ENCODE peak calls at places on chromosomes 13 and 19, in five cellular contexts. L, T, C, P and X are unnamed samples.
A peak's percentile ranks its signal among the peaks of the same experiment; 100 is the strongest.

GRCh38 chr13:29861694-29862110 is 11.3 kb upstream of the UBL3 start:
- DNase-seq in L (no peak), T (peak; percentile 99), C (no peak), P (no peak), X (peak; percentile 92)

GRCh38 chr19:53558404-53558803 is 20.5 kb downstream of the ZNF331 start:
- DNase-seq in L (no peak), T (no peak), C (no peak), P (no peak), X (no peak)

GRCh38 chr13:59211636-59212035 is 952.1 kb downstream of the DIAPH3 start:
- DNase-seq in L (no peak), T (no peak), C (no peak), P (no peak), X (no peak)

GRCh38 chr13:41842029-41842428 is 118.9 kb downstream of the VWA8 start:
- DNase-seq in L (no peak), T (peak; percentile 21), C (no peak), P (no peak), X (no peak)

GRCh38 chr19:48881741-48882657 is 9.8 kb downstream of the PPP1R15A start:
- DNase-seq in L (no peak), T (no peak), C (no peak), P (no peak), X (no peak)

GRCh38 chr19:45059258-45059965 is 16.9 kb downstream of the ZNF296 start:
- DNase-seq in L (peak; percentile 90), T (peak; percentile 67), C (peak; percentile 51), P (peak; percentile 41), X (peak; percentile 62)

GRCh38 chr19:48963371-48964204 is 1.5 kb upstream of the FTL start:
- DNase-seq in L (peak; percentile 55), T (peak; percentile 68), C (peak; percentile 68), P (no peak), X (no peak)

GRCh38 chr19:1522061-1522460 is 1.8 kb upstream of the PLK5 start:
- DNase-seq in L (no peak), T (no peak), C (no peak), P (no peak), X (no peak)

GRCh38 chr19:30227661-30228112 is 144.5 kb upstream of the ZNF536 start:
- DNase-seq in L (peak; percentile 53), T (peak; percentile 82), C (no peak), P (no peak), X (no peak)

GRCh38 chr19:4298772-4299550 is 3.2 kb downstream of the TMIGD2 start:
- DNase-seq in L (no peak), T (no peak), C (no peak), P (no peak), X (no peak)

GRCh38 chr13:21917046-21918010 is 246.5 kb downstream of the FGF9 start:
- DNase-seq in L (no peak), T (no peak), C (no peak), P (no peak), X (no peak)

GRCh38 chr19:310141-310651 is 19.0 kb upstream of the PLPP2 start:
- DNase-seq in L (no peak), T (no peak), C (no peak), P (no peak), X (no peak)

GRCh38 chr13:61417171-61417570 is 1.5 kb upstream of the PCDH20 start:
- DNase-seq in L (no peak), T (no peak), C (no peak), P (peak; percentile 12), X (no peak)

GRCh38 chr13:31441804-31442487 is 242.2 kb downstream of the B3GLCT start:
- DNase-seq in L (no peak), T (no peak), C (no peak), P (no peak), X (no peak)

GRCh38 chr13:76965759-76966421 is 17.6 kb downstream of the ACOD1 start:
- DNase-seq in L (no peak), T (peak; percentile 62), C (peak; percentile 39), P (peak; percentile 6), X (no peak)

GRCh38 chr13:57212989-57213388 is 46.0 kb downstream of the PRR20E start:
- DNase-seq in L (no peak), T (no peak), C (no peak), P (no peak), X (no peak)

GRCh38 chr19:3658004-3658822 is 31.6 kb upstream of the CACTIN start:
- DNase-seq in L (no peak), T (no peak), C (no peak), P (no peak), X (no peak)

GRCh38 chr19:39982883-39983282 is 11.9 kb downstream of the PSMC4 start:
- DNase-seq in L (no peak), T (no peak), C (no peak), P (no peak), X (no peak)

GRCh38 chr19:12162882-12163806 is at the start of gene ZNF136:
- DNase-seq in L (peak; percentile 97), T (peak; percentile 94), C (peak; percentile 87), P (peak; percentile 77), X (peak; percentile 86)

GRCh38 chr19:36564391-36564790 is 8.7 kb downstream of the ZNF529 start:
- DNase-seq in L (no peak), T (no peak), C (no peak), P (no peak), X (no peak)

GRCh38 chr13:30576528-30576927 is 41.2 kb upstream of the USPL1 start:
- DNase-seq in L (peak; percentile 72), T (no peak), C (no peak), P (peak; percentile 53), X (no peak)

GRCh38 chr19:5480427-5480836 is 25.2 kb downstream of the ZNRF4 start:
- DNase-seq in L (peak; percentile 12), T (no peak), C (no peak), P (peak; percentile 13), X (no peak)